ENCODE peak calls at places on chromosome 4, in four cellular contexts. A is HepG2, N is H1, Y is GM12878. G is an unnamed sample.
A peak's percentile ranks its signal among the peaks of the same experiment; 100 is the strongest.

GRCh38 chr4:175325230-175325629 is 407.1 kb downstream of the ADAM29 start:
- DNase-seq in A (no peak), N (no peak), Y (no peak), G (no peak)

GRCh38 chr4:137707626-137708025 is 175.3 kb upstream of the PCDH18 start:
- DNase-seq in A (no peak), N (no peak), Y (no peak), G (no peak)

GRCh38 chr4:11223261-11223660 is 205.4 kb downstream of the HS3ST1 start:
- DNase-seq in A (no peak), N (no peak), Y (no peak), G (no peak)

GRCh38 chr4:108690738-108691137 is 40.3 kb downstream of the OSTC start:
- DNase-seq in A (no peak), N (no peak), Y (no peak), G (no peak)

GRCh38 chr4:25449688-25450087 is 72.6 kb downstream of the ANAPC4 start:
- DNase-seq in A (no peak), N (no peak), Y (no peak), G (no peak)

GRCh38 chr4:1504786-1505500 is 98.7 kb upstream of the NKX1-1 start:
- DNase-seq in A (no peak), N (no peak), Y (no peak), G (no peak)

GRCh38 chr4:1347410-1347864 is 429 bp downstream of the UVSSA start:
- DNase-seq in A (peak; percentile 50), N (peak; percentile 74), Y (no peak), G (peak; percentile 65)

GRCh38 chr4:124409044-124409443 is 303.5 kb downstream of the ANKRD50 start:
- DNase-seq in A (no peak), N (no peak), Y (no peak), G (no peak)

GRCh38 chr4:170657761-170658160 is 568.0 kb upstream of the AADAT start:
- DNase-seq in A (no peak), N (no peak), Y (no peak), G (no peak)

GRCh38 chr4:26325191-26325590 is 4.4 kb downstream of the RBPJ start:
- DNase-seq in A (peak; percentile 42), N (no peak), Y (no peak), G (no peak)

GRCh38 chr4:108466936-108467902 is 153.2 kb upstream of the RPL34 start:
- DNase-seq in A (no peak), N (no peak), Y (peak; percentile 19), G (no peak)

GRCh38 chr4:184455299-184455698 is 19.1 kb downstream of the IRF2 start:
- DNase-seq in A (no peak), N (no peak), Y (no peak), G (no peak)

GRCh38 chr4:40243390-40243948 is 46.6 kb downstream of the RHOH start:
- DNase-seq in A (no peak), N (no peak), Y (no peak), G (no peak)

GRCh38 chr4:145179201-145179860 is 1.1 kb downstream of the OTUD4 start:
- DNase-seq in A (peak; percentile 21), N (peak; percentile 54), Y (peak; percentile 65), G (peak; percentile 77)

GRCh38 chr4:122403860-122404259 is 25.0 kb downstream of the ADAD1 start:
- DNase-seq in A (no peak), N (no peak), Y (no peak), G (no peak)

GRCh38 chr4:123673971-123674370 is 277.4 kb downstream of the SPRY1 start:
- DNase-seq in A (no peak), N (no peak), Y (no peak), G (no peak)

GRCh38 chr4:153916273-153916755 is 127.4 kb upstream of the SFRP2 start:
- DNase-seq in A (no peak), N (no peak), Y (peak; percentile 51), G (no peak)

GRCh38 chr4:132332932-132333722 is 816.0 kb upstream of the PCDH10 start:
- DNase-seq in A (peak; percentile 3), N (no peak), Y (no peak), G (peak; percentile 8)

GRCh38 chr4:37936889-37937498 is 23.2 kb upstream of the PTTG2 start:
- DNase-seq in A (no peak), N (no peak), Y (no peak), G (no peak)

GRCh38 chr4:168480991-168481588 is 798 bp upstream of the DDX60L start:
- DNase-seq in A (peak; percentile 7), N (no peak), Y (peak; percentile 16), G (peak; percentile 44)

GRCh38 chr4:110138546-110138945 is 59.9 kb downstream of the ELOVL6 start:
- DNase-seq in A (no peak), N (no peak), Y (no peak), G (peak; percentile 19)

GRCh38 chr4:181213562-181213961 is 1029.6 kb upstream of the TENM3 start:
- DNase-seq in A (no peak), N (no peak), Y (no peak), G (no peak)

GRCh38 chr4:99816611-99817309 is at the start of gene DAPP1:
- DNase-seq in A (no peak), N (no peak), Y (peak; percentile 94), G (no peak)

GRCh38 chr4:823093-823760 is 2.7 kb downstream of the CPLX1 start:
- DNase-seq in A (no peak), N (no peak), Y (no peak), G (no peak)

GRCh38 chr4:7073526-7074390 is 5.9 kb upstream of the GRPEL1 start:
- DNase-seq in A (peak; percentile 77), N (peak; percentile 66), Y (no peak), G (peak; percentile 86)

GRCh38 chr4:168524006-168524405 is 27.2 kb downstream of the PALLD start:
- DNase-seq in A (no peak), N (no peak), Y (no peak), G (no peak)

GRCh38 chr4:177290780-177291179 is 18.9 kb upstream of the NEIL3 start:
- DNase-seq in A (no peak), N (no peak), Y (no peak), G (no peak)

GRCh38 chr4:177283167-177283566 is 26.5 kb upstream of the NEIL3 start:
- DNase-seq in A (no peak), N (no peak), Y (no peak), G (no peak)

GRCh38 chr4:177292171-177292570 is 17.5 kb upstream of the NEIL3 start:
- DNase-seq in A (no peak), N (no peak), Y (no peak), G (no peak)

GRCh38 chr4:177285953-177286352 is 23.7 kb upstream of the NEIL3 start:
- DNase-seq in A (no peak), N (no peak), Y (no peak), G (no peak)

GRCh38 chr4:177287298-177287697 is 22.4 kb upstream of the NEIL3 start:
- DNase-seq in A (no peak), N (no peak), Y (no peak), G (peak; percentile 5)
- TF ChIP-seq CBX5 in A (no peak), N (no peak), Y (no peak), G (no peak)

DNA sequence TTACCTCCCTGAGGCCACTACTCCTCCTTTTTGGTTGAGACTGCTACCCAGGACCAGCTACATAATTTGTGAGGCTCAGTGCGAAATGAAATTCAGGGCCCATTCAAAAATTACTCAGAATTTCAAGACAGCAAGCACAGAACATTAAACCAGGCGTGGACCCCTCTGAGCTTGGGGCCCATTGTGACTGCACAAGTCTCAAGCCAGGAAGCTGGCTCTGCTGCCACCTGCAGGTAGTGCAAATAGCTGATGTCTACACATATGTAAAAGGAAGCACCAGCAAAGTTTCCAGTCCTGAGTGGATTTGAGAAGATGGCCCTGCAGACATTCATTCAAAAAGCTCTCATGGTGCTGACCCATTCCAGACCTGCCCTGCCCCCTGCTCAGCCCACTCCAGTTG is 213.4 kb upstream of the LNX1 start:
- DNase-seq in A (peak; percentile 27), N (peak; percentile 66), Y (peak; percentile 12), G (peak; percentile 33)
- TF ChIP-seq CBX5 in A (no peak), N (no peak), Y (no peak), G (no peak)

GRCh38 chr4:88619973-88620372 is 27.7 kb downstream of the HERC3 start:
- DNase-seq in A (no peak), N (no peak), Y (no peak), G (no peak)
- TF ChIP-seq CBX5 in A (no peak), N (no peak), Y (no peak), G (no peak)

GRCh38 chr4:95362066-95362465 is 186.7 kb downstream of the UNC5C start:
- DNase-seq in A (no peak), N (no peak), Y (no peak), G (no peak)

GRCh38 chr4:95361696-95361965 is 187.1 kb downstream of the UNC5C start:
- DNase-seq in A (no peak), N (no peak), Y (no peak), G (no peak)

GRCh38 chr4:95363579-95363965 is 185.2 kb downstream of the UNC5C start:
- DNase-seq in A (no peak), N (no peak), Y (no peak), G (no peak)

GRCh38 chr4:95363966-95364365 is 184.8 kb downstream of the UNC5C start:
- DNase-seq in A (no peak), N (no peak), Y (no peak), G (no peak)

DNA sequence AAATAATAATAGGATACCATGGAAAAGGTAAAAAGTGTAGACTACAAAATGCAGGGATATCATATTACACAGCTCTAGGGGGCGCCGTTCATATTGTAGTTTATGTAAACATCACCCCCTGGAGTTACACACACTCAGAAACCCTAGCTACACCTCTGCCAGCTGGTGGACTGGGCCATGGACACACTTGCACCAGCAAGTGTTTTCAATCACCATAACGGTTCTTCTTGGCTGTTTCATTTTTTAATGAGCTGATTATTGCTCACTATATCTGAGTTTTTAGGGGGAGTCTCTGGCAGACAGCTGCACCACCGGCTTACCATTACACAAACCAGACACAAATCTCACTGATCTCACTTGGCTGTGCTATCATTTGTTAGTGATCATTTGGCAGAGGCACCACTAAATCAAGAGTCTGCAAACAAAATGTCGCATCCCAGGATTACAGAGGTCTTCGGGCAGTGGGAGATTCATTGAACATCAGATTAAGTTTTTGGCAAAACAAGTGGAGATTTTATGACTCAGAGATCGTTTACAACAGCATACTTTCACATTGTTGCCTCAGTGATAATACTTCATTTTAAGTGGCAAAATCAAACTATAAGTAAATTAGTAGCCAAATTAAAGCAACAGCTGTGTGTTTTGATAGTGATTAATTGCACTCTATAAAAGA is 185.7 kb downstream of the UNC5C start:
- DNase-seq in A (peak; percentile 14), N (peak; percentile 55), Y (no peak), G (peak; percentile 11)
- TF ChIP-seq CBX5 in A (no peak), N (no peak), Y (no peak), G (no peak)

GRCh38 chr4:8322794-8323704 is 53.5 kb downstream of the HTRA3 start:
- DNase-seq in A (no peak), N (peak; percentile 11), Y (no peak), G (no peak)
- TF ChIP-seq CBX5 in A (no peak), N (no peak), Y (no peak), G (no peak)

G was measured in K562.